ENCODE peak calls at places on chromosomes 5 and 9, in seven cellular contexts. A, M, F, T, D, W and O are unnamed samples.

GRCh38 chr9:83384214-83384613 is 154.0 kb downstream of the FRMD3 start:
- DNase-seq in A (no peak), M (no peak), F (no peak), T (no peak), D (no peak), W (no peak), O (no peak)

GRCh38 chr5:21058290-21058689 is 1070.3 kb upstream of the CDH18 start:
- DNase-seq in A (no peak), M (no peak), F (no peak), T (no peak), D (no peak), W (no peak), O (no peak)

GRCh38 chr5:73796164-73797141 is 170.5 kb downstream of the ARHGEF28 start:
- DNase-seq in A (no peak), M (no peak), F (no peak), T (no peak), D (peak; percentile 90), W (peak; percentile 96), O (peak; percentile 67)

GRCh38 chr5:132215329-132215728 is 12.3 kb downstream of the P4HA2 start:
- DNase-seq in A (peak; percentile 23), M (no peak), F (no peak), T (no peak), D (peak; percentile 88), W (peak; percentile 98), O (no peak)

GRCh38 chr5:83983852-83984251 is 263.2 kb upstream of the HAPLN1 start:
- DNase-seq in A (no peak), M (no peak), F (no peak), T (no peak), D (no peak), W (no peak), O (no peak)

GRCh38 chr5:113255579-113256210 is 179.1 kb downstream of the TSSK1B start:
- DNase-seq in A (no peak), M (no peak), F (no peak), T (no peak), D (no peak), W (no peak), O (no peak)

GRCh38 chr9:106892632-106893031 is 29.7 kb downstream of the ZNF462 start:
- DNase-seq in A (peak; percentile 48), M (no peak), F (no peak), T (no peak), D (peak; percentile 89), W (peak; percentile 98), O (no peak)

GRCh38 chr5:97986069-97986468 is 787.4 kb upstream of the RGMB start:
- DNase-seq in A (no peak), M (no peak), F (no peak), T (no peak), D (peak; percentile 32), W (peak; percentile 87), O (no peak)

GRCh38 chr9:5890641-5891040 is at the start of gene MLANA:
- DNase-seq in A (no peak), M (no peak), F (no peak), T (no peak), D (no peak), W (no peak), O (no peak)

GRCh38 chr5:54707841-54708240 is 190.3 kb downstream of the SNX18 start:
- DNase-seq in A (no peak), M (no peak), F (no peak), T (no peak), D (no peak), W (no peak), O (no peak)

GRCh38 chr5:6551287-6551954 is 81.4 kb downstream of the NSUN2 start:
- DNase-seq in A (no peak), M (no peak), F (no peak), T (no peak), D (no peak), W (peak; percentile 10), O (no peak)

GRCh38 chr5:56490971-56491468 is 257.9 kb upstream of the ANKRD55 start:
- DNase-seq in A (peak; percentile 24), M (no peak), F (no peak), T (no peak), D (no peak), W (no peak), O (no peak)

GRCh38 chr5:3654515-3654914 is 58.9 kb downstream of the IRX1 start:
- DNase-seq in A (no peak), M (no peak), F (no peak), T (no peak), D (no peak), W (no peak), O (no peak)

GRCh38 chr9:133351908-133352634 is 4.1 kb downstream of the RPL7A start:
- DNase-seq in A (peak; percentile 57), M (no peak), F (peak; percentile 63), T (peak; percentile 66), D (no peak), W (peak; percentile 55), O (peak; percentile 80)

GRCh38 chr5:36631575-36632362 is 25.4 kb downstream of the SLC1A3 start:
- DNase-seq in A (no peak), M (no peak), F (no peak), T (no peak), D (no peak), W (no peak), O (no peak)

GRCh38 chr9:12817702-12818101 is 42.9 kb downstream of the LURAP1L start:
- DNase-seq in A (no peak), M (no peak), F (no peak), T (no peak), D (no peak), W (peak; percentile 79), O (no peak)

GRCh38 chr5:168592014-168592368 is 12.8 kb upstream of the PANK3 start:
- DNase-seq in A (no peak), M (no peak), F (no peak), T (no peak), D (no peak), W (no peak), O (no peak)

GRCh38 chr5:143322931-143323330 is 80.6 kb downstream of the NR3C1 start:
- DNase-seq in A (no peak), M (no peak), F (no peak), T (no peak), D (no peak), W (peak; percentile 38), O (no peak)

GRCh38 chr5:116881921-116882531 is 307.4 kb upstream of the SEMA6A start:
- DNase-seq in A (no peak), M (no peak), F (no peak), T (no peak), D (no peak), W (no peak), O (no peak)

GRCh38 chr9:133131506-133131905 is 10.5 kb upstream of the RALGDS start:
- DNase-seq in A (no peak), M (no peak), F (no peak), T (no peak), D (no peak), W (no peak), O (no peak)

GRCh38 chr9:129109504-129109903 is 1.1 kb downstream of the CRAT start:
- DNase-seq in A (peak; percentile 51), M (no peak), F (peak; percentile 16), T (peak; percentile 16), D (no peak), W (no peak), O (peak; percentile 33)

GRCh38 chr9:68728731-68729130 is 23.7 kb downstream of the PIP5K1B start:
- DNase-seq in A (no peak), M (no peak), F (no peak), T (no peak), D (no peak), W (no peak), O (no peak)

GRCh38 chr9:81868145-81868544 is 60.1 kb upstream of the SPATA31D4 start:
- DNase-seq in A (no peak), M (no peak), F (no peak), T (no peak), D (no peak), W (no peak), O (no peak)

GRCh38 chr5:98489021-98489420 is 284.4 kb upstream of the RGMB start:
- DNase-seq in A (no peak), M (no peak), F (no peak), T (no peak), D (no peak), W (no peak), O (no peak)

GRCh38 chr9:77756449-77756848 is 108.3 kb upstream of the GNA14 start:
- DNase-seq in A (no peak), M (no peak), F (no peak), T (no peak), D (no peak), W (no peak), O (no peak)

GRCh38 chr5:92309336-92309991 is 926.3 kb upstream of the ARRDC3 start:
- DNase-seq in A (peak; percentile 21), M (no peak), F (peak; percentile 20), T (peak; percentile 65), D (no peak), W (peak; percentile 4), O (peak; percentile 51)

GRCh38 chr9:133585481-133586367 is 23.5 kb downstream of the FAM163B start:
- DNase-seq in A (peak; percentile 26), M (no peak), F (peak; percentile 65), T (no peak), D (no peak), W (no peak), O (peak; percentile 40)

GRCh38 chr5:59813761-59814562 is 79.6 kb downstream of the PDE4D start:
- DNase-seq in A (peak; percentile 40), M (no peak), F (peak; percentile 61), T (peak; percentile 64), D (no peak), W (peak; percentile 84), O (peak; percentile 89)

GRCh38 chr5:61931236-61931635 is 374.8 kb upstream of the KIF2A start:
- DNase-seq in A (no peak), M (no peak), F (no peak), T (no peak), D (no peak), W (no peak), O (no peak)

GRCh38 chr9:79256691-79257213 is 315.0 kb upstream of the TLE4 start:
- DNase-seq in A (peak; percentile 98), M (no peak), F (no peak), T (no peak), D (peak; percentile 75), W (no peak), O (no peak)

GRCh38 chr9:35367451-35367850 is 122.5 kb upstream of the RUSC2 start:
- DNase-seq in A (no peak), M (no peak), F (no peak), T (no peak), D (peak; percentile 84), W (peak; percentile 88), O (no peak)

GRCh38 chr9:93668261-93668871 is 92.0 kb downstream of the PHF2 start:
- DNase-seq in A (no peak), M (no peak), F (no peak), T (no peak), D (no peak), W (no peak), O (no peak)

GRCh38 chr9:126366366-126367011 is 39.9 kb downstream of the MVB12B start:
- DNase-seq in A (no peak), M (no peak), F (no peak), T (no peak), D (no peak), W (no peak), O (no peak)

GRCh38 chr5:103808464-103809106 is 246.0 kb upstream of the NUDT12 start:
- DNase-seq in A (peak; percentile 62), M (no peak), F (peak; percentile 29), T (peak; percentile 77), D (no peak), W (peak; percentile 58), O (peak; percentile 76)

GRCh38 chr5:122434120-122434519 is 122.1 kb downstream of the SNCAIP start:
- DNase-seq in A (no peak), M (no peak), F (no peak), T (no peak), D (no peak), W (no peak), O (no peak)

GRCh38 chr9:99489043-99489378 is 266.9 kb downstream of the SEC61B start:
- DNase-seq in A (no peak), M (no peak), F (no peak), T (no peak), D (no peak), W (peak; percentile 68), O (no peak)

GRCh38 chr9:4862506-4863250 is 69.9 kb downstream of the RCL1 start:
- DNase-seq in A (no peak), M (no peak), F (no peak), T (no peak), D (no peak), W (no peak), O (no peak)

GRCh38 chr5:96548941-96549340 is 113.2 kb upstream of the CAST start:
- DNase-seq in A (no peak), M (no peak), F (no peak), T (no peak), D (no peak), W (no peak), O (no peak)